ENCODE peak calls at places on chromosomes 13 and 19, in four cellular contexts. U is CD8-positive, alpha-beta T cell; I is transverse colon; Z is mucosa of descending colon. B is an unnamed sample.

GRCh38 chr13:51619614-51620013 is 35.4 kb downstream of the WDFY2 start:
- DNase-seq in I (no peak), Z (no peak), U (no peak), B (no peak)

GRCh38 chr19:12789098-12789903 is 2.0 kb upstream of the JUNB start:
- DNase-seq in I (no peak), Z (no peak), U (no peak), B (no peak)

GRCh38 chr13:104008571-104009435 is 942.6 kb upstream of the SLC10A2 start:
- DNase-seq in U (no peak), I (no peak), Z (no peak), B (no peak)

GRCh38 chr19:7902796-7903243 is 857 bp upstream of the MAP2K7 start:
- DNase-seq in U (no peak), I (peak; percentile 29), Z (no peak), B (no peak)

GRCh38 chr13:50055454-50055853 is 40.2 kb downstream of the KCNRG start:
- DNase-seq in U (no peak), I (no peak), Z (no peak), B (no peak)

GRCh38 chr19:982567-983170 is 1.5 kb upstream of the WDR18 start:
- DNase-seq in Z (peak; percentile 79), I (peak; percentile 82), U (peak; percentile 79), B (no peak)

GRCh38 chr19:22945560-22945959 is 57.4 kb downstream of the ZNF728 start:
- DNase-seq in U (no peak), Z (no peak), I (no peak), B (no peak)

GRCh38 chr19:23999821-24000610 is 85.3 kb downstream of the ZNF726 start:
- DNase-seq in U (no peak), Z (no peak), I (no peak), B (no peak)

GRCh38 chr19:1172353-1173159 is 1.5 kb downstream of the SBNO2 start:
- DNase-seq in I (peak; percentile 76), U (no peak), Z (peak; percentile 86), B (no peak)

GRCh38 chr19:16463991-16464575 is 7.7 kb downstream of the EPS15L1 start:
- DNase-seq in I (no peak), U (no peak), Z (no peak), B (no peak)

GRCh38 chr19:13037161-13037560 is 41.9 kb downstream of the NFIX start:
- DNase-seq in I (no peak), Z (no peak), U (no peak), B (no peak)

GRCh38 chr13:93472897-93473296 is 246.3 kb downstream of the GPC6 start:
- DNase-seq in I (no peak), Z (peak; percentile 28), U (no peak), B (no peak)

GRCh38 chr13:22883961-22884360 is 296.8 kb upstream of the SGCG start:
- DNase-seq in Z (no peak), I (no peak), U (no peak), B (no peak)

GRCh38 chr19:3125900-3126524 is 9.8 kb upstream of the GNA15 start:
- DNase-seq in U (peak; percentile 79), Z (peak; percentile 70), I (peak; percentile 79), B (no peak)

GRCh38 chr13:95624020-95624419 is 20.5 kb downstream of the DZIP1 start:
- DNase-seq in Z (no peak), I (no peak), U (peak; percentile 13), B (no peak)

GRCh38 chr19:11684987-11685675 is 53.6 kb downstream of the ZNF823 start:
- DNase-seq in I (no peak), U (no peak), Z (no peak), B (no peak)
- H3K9me3 ChIP-seq in I (peaks cover 26% of the 10 kb centered on the region), U (peaks cover 10% of the 10 kb centered on the region), Z (peaks cover 54% of the 10 kb centered on the region), B (no peaks in the 10 kb centered on the region)

GRCh38 chr19:35278578-35279284 is 3.6 kb upstream of the HAMP start:
- DNase-seq in U (no peak), I (no peak), Z (no peak), B (no peak)
- H3K36me3 ChIP-seq in U (peaks cover 9% of the 10 kb centered on the region), I (peaks cover 12% of the 10 kb centered on the region), Z (no peaks in the 10 kb centered on the region), B (peaks cover 27% of the 10 kb centered on the region)

GRCh38 chr19:52473655-52474350 is 20.4 kb downstream of the ZNF578 start:
- DNase-seq in I (no peak), Z (no peak), U (no peak), B (no peak)
- H3K9me3 ChIP-seq in I (peaks cover 89% of the 10 kb centered on the region), Z (peaks cover 99% of the 10 kb centered on the region), U (peaks cover 82% of the 10 kb centered on the region), B (peaks cover 11% of the 10 kb centered on the region)

GRCh38 chr19:34300962-34301361 is 46.6 kb downstream of the GARRE1 start:
- DNase-seq in U (no peak), Z (no peak), I (peak; percentile 28), B (no peak)
- H3K36me3 ChIP-seq in U (peaks cover 4% of the 10 kb centered on the region), Z (no peaks in the 10 kb centered on the region), I (no peaks in the 10 kb centered on the region), B (peaks cover 6% of the 10 kb centered on the region)

GRCh38 chr13:18959229-18959628 is 222.4 kb downstream of the TUBA3C start:
- DNase-seq in Z (no peak), I (no peak), U (no peak), B (no peak)

GRCh38 chr13:18959996-18960395 is 221.6 kb downstream of the TUBA3C start:
- DNase-seq in I (no peak), Z (no peak), U (no peak), B (no peak)

GRCh38 chr13:18954254-18954653 is 227.4 kb downstream of the TUBA3C start:
- DNase-seq in I (no peak), Z (no peak), U (no peak), B (no peak)

GRCh38 chr13:18953139-18953930 is 228.3 kb downstream of the TUBA3C start:
- DNase-seq in Z (no peak), I (no peak), U (no peak), B (no peak)

GRCh38 chr13:18956473-18957078 is 225.0 kb downstream of the TUBA3C start:
- DNase-seq in Z (no peak), I (no peak), U (no peak), B (no peak)
- H3K9me3 ChIP-seq in Z (peaks cover 69% of the 10 kb centered on the region), I (peaks cover 10% of the 10 kb centered on the region), U (no peaks in the 10 kb centered on the region), B (no peaks in the 10 kb centered on the region)

DNA sequence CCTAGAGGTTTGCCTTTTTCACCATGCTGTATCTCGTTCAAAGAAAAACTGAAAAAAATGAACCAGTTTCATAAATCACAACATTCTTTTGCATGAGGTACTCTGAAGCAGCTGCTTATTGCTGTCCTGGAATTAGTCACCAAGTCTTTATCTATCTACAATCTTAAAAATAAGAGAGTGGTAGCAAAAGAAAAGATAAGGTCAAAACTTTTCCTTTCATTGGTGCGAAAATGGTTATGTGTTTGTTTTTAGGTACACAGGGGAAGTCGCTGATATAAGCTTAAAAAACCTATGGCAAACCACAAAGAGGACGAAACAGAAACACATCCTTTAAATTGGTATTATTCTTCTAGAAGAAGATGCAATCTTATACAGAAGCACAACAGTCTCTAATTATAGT is 20.7 kb downstream of the OBI1 start:
- DNase-seq in I (no peak), Z (no peak), U (no peak), B (no peak)
- H3K36me3 ChIP-seq in I (peaks cover 12% of the 10 kb centered on the region), Z (no peaks in the 10 kb centered on the region), U (peaks cover 34% of the 10 kb centered on the region), B (peaks cover 3% of the 10 kb centered on the region)

DNA sequence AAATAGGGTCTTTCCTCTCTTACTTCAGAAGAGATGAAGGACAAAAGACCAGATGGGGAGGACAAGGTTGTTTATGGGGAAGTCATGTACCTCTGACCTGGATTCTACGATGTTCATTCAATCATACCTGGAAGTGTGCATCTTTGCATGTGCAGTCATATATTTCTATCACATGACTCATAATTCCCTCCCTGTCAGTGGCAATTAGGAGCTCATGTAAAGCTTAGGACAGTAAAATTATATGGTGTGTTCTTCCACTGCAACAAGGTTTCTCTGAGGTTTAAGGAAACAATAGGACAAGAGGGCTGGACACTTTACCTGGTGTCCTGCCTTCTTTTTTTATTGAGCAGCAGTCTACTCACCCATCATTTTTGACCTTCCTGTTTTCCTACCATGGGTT is 19.8 kb downstream of the CEACAM7 start:
- DNase-seq in U (no peak), Z (no peak), I (no peak), B (no peak)
- H3K9me3 ChIP-seq in U (no peaks in the 10 kb centered on the region), Z (peaks cover 20% of the 10 kb centered on the region), I (peaks cover 16% of the 10 kb centered on the region), B (peaks cover 21% of the 10 kb centered on the region)

B was measured in esophagus squamous epithelium.